ENCODE peak calls at places on chromosomes 4 and X, in six cellular contexts. J is spleen, Y is tibial artery, W is psoas muscle, B is sigmoid colon, X is IMR-90. A is an unnamed sample.

GRCh38 chrX:153549807-153550206 is 32.4 kb downstream of the ATP2B3 start:
- DNase-seq in J (no peak), Y (no peak), W (no peak), B (no peak), X (no peak), A (no peak)

GRCh38 chrX:18220786-18221185 is at the start of gene BEND2:
- DNase-seq in J (no peak), Y (no peak), W (no peak), B (no peak), X (no peak), A (no peak)

GRCh38 chr4:185205697-185206342 is 2.0 kb upstream of the CFAP97 start:
- DNase-seq in J (no peak), Y (no peak), W (no peak), B (no peak), X (no peak), A (no peak)

GRCh38 chrX:18995216-18995615 is 11.3 kb upstream of the PHKA2 start:
- DNase-seq in J (no peak), Y (no peak), W (no peak), B (no peak), X (peak), A (peak)

GRCh38 chr4:138488527-138488926 is 246.4 kb upstream of the SLC7A11 start:
- DNase-seq in J (no peak), Y (no peak), W (no peak), B (no peak), X (no peak), A (peak)

GRCh38 chr4:17544205-17544604 is 29.2 kb downstream of the CLRN2 start:
- DNase-seq in J (no peak), Y (no peak), W (no peak), B (no peak), X (no peak), A (no peak)

GRCh38 chrX:1416965-1417760 is 25.2 kb upstream of the SLC25A6 start:
- DNase-seq in J (peak), Y (peak), W (no peak), B (peak), X (no peak), A (no peak)

GRCh38 chr4:66577922-66578321 is 907.6 kb upstream of the EPHA5 start:
- DNase-seq in J (no peak), Y (no peak), W (no peak), B (no peak), X (no peak), A (no peak)

GRCh38 chrX:15853586-15854079 is 980 bp downstream of the AP1S2 start:
- DNase-seq in J (no peak), Y (no peak), W (no peak), B (no peak), X (no peak), A (peak)

GRCh38 chr4:38166082-38166481 is 205.9 kb downstream of the PTTG2 start:
- DNase-seq in J (no peak), Y (no peak), W (no peak), B (no peak), X (no peak), A (no peak)

GRCh38 chr4:76563804-76564468 is 128.9 kb downstream of the SHROOM3 start:
- DNase-seq in J (no peak), Y (no peak), W (no peak), B (no peak), X (no peak), A (no peak)

GRCh38 chr4:11537846-11538245 is 109.2 kb upstream of the HS3ST1 start:
- DNase-seq in J (no peak), Y (no peak), W (no peak), B (no peak), X (no peak), A (no peak)

GRCh38 chrX:15043538-15043937 is 170.3 kb downstream of the MOSPD2 start:
- DNase-seq in J (no peak), Y (no peak), W (no peak), B (no peak), X (no peak), A (no peak)

GRCh38 chrX:40082447-40083119 is 15.2 kb downstream of the BCOR start:
- DNase-seq in J (no peak), Y (peak), W (no peak), B (no peak), X (no peak), A (peak)
- H3K27ac ChIP-seq in J (no peak), Y (peak), W (no peak), B (peak), X (no peak), A (no peak)

GRCh38 chr4:144179152-144179739 is 38.7 kb upstream of the GYPA start:
- DNase-seq in J (no peak), Y (no peak), W (no peak), B (no peak), X (no peak), A (no peak)

GRCh38 chr4:144181386-144181785 is 40.9 kb upstream of the GYPA start:
- DNase-seq in J (no peak), Y (no peak), W (no peak), B (no peak), X (no peak), A (no peak)

GRCh38 chr4:144178414-144178813 is 37.9 kb upstream of the GYPA start:
- DNase-seq in J (no peak), Y (no peak), W (no peak), B (no peak), X (no peak), A (peak)

GRCh38 chr4:144185086-144185485 is 44.6 kb upstream of the GYPA start:
- DNase-seq in J (no peak), Y (no peak), W (no peak), B (no peak), X (no peak), A (no peak)

DNA sequence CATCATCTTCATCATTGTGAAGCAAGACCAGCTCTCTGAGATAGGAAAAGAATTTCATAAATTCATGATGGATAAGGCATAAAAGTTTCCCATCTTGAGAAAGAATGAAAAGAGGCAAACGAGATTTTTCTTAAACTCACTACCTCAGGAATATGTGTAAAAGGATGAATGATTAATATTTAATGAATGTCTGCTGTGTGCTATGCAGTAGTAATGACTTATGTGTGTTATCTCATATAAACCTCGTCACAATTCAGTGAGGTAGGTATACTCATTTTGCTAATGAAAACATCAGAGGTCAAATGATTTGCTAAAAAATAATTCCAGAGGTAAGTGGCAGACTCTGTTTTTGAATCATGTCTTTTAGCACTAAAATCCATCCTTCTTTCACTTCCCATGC is 42.6 kb upstream of the GYPA start:
- DNase-seq in J (no peak), Y (no peak), W (no peak), B (no peak), X (no peak), A (no peak)
- TF ChIP-seq CTCF in J (no peak), Y (no peak), W (no peak), B (no peak), X (no peak), A (no peak)

GRCh38 chr4:47031011-47031678 is at the start of gene GABRB1:
- DNase-seq in J (no peak), Y (peak), W (peak), B (peak), X (peak), A (peak)
- H3K4me3 ChIP-seq in J (peak), Y (peak), W (peak), B (peak), X (peak), A (peak)

GRCh38 chrX:155009994-155010472 is 12.5 kb downstream of the F8 start:
- DNase-seq in J (no peak), Y (no peak), W (no peak), B (no peak), X (no peak), A (peak)
- H3K27ac ChIP-seq in J (no peak), Y (no peak), W (no peak), B (peak), X (no peak), A (no peak)